ENCODE peak calls at places on chromosomes 4 and X, in ten cellular contexts. Q is IMR-90, Z is A673, I is PC-3, S is lower lobe of right lung, W is GM23338, R is heart left ventricle, T is sigmoid colon, D is adrenal gland, A is testis. Y is an unnamed sample. For H3K4me1, the result is how much of the 10 kb centered on the place peaks cover.

GRCh38 chrX:113384628-113385027 is 544.0 kb upstream of the AMOT start:
- DNase-seq in Q (peak), Z (no peak), I (peak), S (no peak), W (no peak), R (peak), T (no peak), D (peak), A (peak), Y (peak)

GRCh38 chrX:101803451-101803850 is 128.4 kb downstream of the ZMAT1 start:
- DNase-seq in Q (peak), Z (peak), I (peak), S (no peak), W (peak), R (no peak), T (no peak), D (no peak), A (no peak), Y (no peak)

GRCh38 chrX:126580877-126581276 is 28.3 kb upstream of the DCAF12L1 start:
- DNase-seq in Q (no peak), Z (no peak), I (no peak), S (no peak), W (no peak), R (no peak), T (no peak), D (no peak), A (no peak), Y (no peak)

GRCh38 chr4:4490041-4490440 is 51.8 kb downstream of the STX18 start:
- DNase-seq in Q (peak), Z (no peak), I (peak), S (no peak), W (no peak), R (no peak), T (no peak), D (no peak), A (no peak), Y (no peak)

GRCh38 chr4:163866728-163867313 is 372.3 kb downstream of the TMA16 start:
- DNase-seq in Q (peak), Z (peak), I (peak), S (no peak), W (no peak), R (no peak), T (no peak), D (no peak), A (no peak), Y (peak)

GRCh38 chrX:78029663-78030062 is 60.2 kb upstream of the PGAM4 start:
- DNase-seq in Q (peak), Z (peak), I (peak), S (no peak), W (peak), R (no peak), T (no peak), D (peak), A (peak), Y (peak)

GRCh38 chrX:124818764-124819163 is 472.4 kb downstream of the SH2D1A start:
- DNase-seq in Q (no peak), Z (no peak), I (no peak), S (no peak), W (no peak), R (no peak), T (no peak), D (no peak), A (no peak), Y (no peak)

GRCh38 chr4:16289872-16290554 is 63.7 kb upstream of the TAPT1 start:
- DNase-seq in Q (peak), Z (peak), I (peak), S (no peak), W (peak), R (no peak), T (no peak), D (no peak), A (no peak), Y (peak)

GRCh38 chrX:116009871-116010710 is 160.5 kb upstream of the AGTR2 start:
- DNase-seq in Q (no peak), Z (no peak), I (no peak), S (peak), W (peak), R (no peak), T (no peak), D (no peak), A (peak), Y (peak)

GRCh38 chr4:172141025-172141424 is 327.8 kb downstream of the GALNTL6 start:
- DNase-seq in Q (no peak), Z (no peak), I (no peak), S (no peak), W (no peak), R (no peak), T (no peak), D (no peak), A (no peak), Y (no peak)

GRCh38 chr4:7660640-7661039 is 225.9 kb upstream of the PSAPL1 start:
- DNase-seq in Q (no peak), Z (no peak), I (no peak), S (peak), W (peak), R (no peak), T (no peak), D (no peak), A (no peak), Y (no peak)

GRCh38 chr4:69322055-69322454 is 41.8 kb downstream of the UGT2B28 start:
- DNase-seq in Q (peak), Z (no peak), I (peak), S (no peak), W (no peak), R (no peak), T (no peak), D (no peak), A (no peak), Y (peak)

GRCh38 chrX:12370444-12371089 is 232.3 kb downstream of the FRMPD4 start:
- DNase-seq in Q (peak), Z (no peak), I (no peak), S (no peak), W (no peak), R (no peak), T (no peak), D (no peak), A (peak), Y (no peak)

GRCh38 chr4:76897522-76898384 is at the start of gene SOWAHB:
- DNase-seq in Q (no peak), Z (no peak), I (peak), S (peak), W (peak), R (no peak), T (no peak), D (peak), A (peak), Y (no peak)

GRCh38 chr4:5706486-5707290 is 1.7 kb downstream of the EVC2 start:
- DNase-seq in Q (no peak), Z (no peak), I (no peak), S (no peak), W (no peak), R (no peak), T (no peak), D (no peak), A (no peak), Y (no peak)

GRCh38 chrX:9816094-9816700 is 30.0 kb downstream of the SHROOM2 start:
- DNase-seq in Q (no peak), Z (no peak), I (no peak), S (no peak), W (no peak), R (no peak), T (no peak), D (no peak), A (no peak), Y (no peak)

GRCh38 chr4:164440196-164440595 is 313.7 kb upstream of the SMIM31 start:
- DNase-seq in Q (peak), Z (no peak), I (peak), S (no peak), W (no peak), R (no peak), T (no peak), D (no peak), A (no peak), Y (peak)

GRCh38 chrX:24148535-24149345 is 789 bp upstream of the ZFX start:
- DNase-seq in Q (peak), Z (peak), I (peak), S (peak), W (no peak), R (peak), T (peak), D (peak), A (no peak), Y (no peak)

GRCh38 chr4:177194906-177195305 is 114.8 kb upstream of the NEIL3 start:
- DNase-seq in Q (no peak), Z (no peak), I (peak), S (no peak), W (no peak), R (no peak), T (no peak), D (no peak), A (no peak), Y (no peak)

GRCh38 chrX:140776320-140776719 is 66.8 kb downstream of the LINC00632 start:
- DNase-seq in Q (no peak), Z (no peak), I (no peak), S (no peak), W (no peak), R (no peak), T (no peak), D (no peak), A (no peak), Y (no peak)

GRCh38 chrX:68415289-68415688 is 18.0 kb downstream of the OPHN1 start:
- DNase-seq in Q (peak), Z (no peak), I (peak), S (no peak), W (no peak), R (peak), T (no peak), D (peak), A (no peak), Y (no peak)

GRCh38 chr4:153792007-153792892 is 3.4 kb upstream of the SFRP2 start:
- DNase-seq in Q (no peak), Z (peak), I (no peak), S (peak), W (peak), R (no peak), T (peak), D (peak), A (peak), Y (peak)

GRCh38 chr4:74133786-74134499 is 24.0 kb upstream of the MTHFD2L start:
- DNase-seq in Q (peak), Z (peak), I (peak), S (peak), W (peak), R (peak), T (peak), D (peak), A (peak), Y (peak)

GRCh38 chr4:7852568-7853185 is 87.0 kb downstream of the AFAP1 start:
- DNase-seq in Q (no peak), Z (no peak), I (no peak), S (no peak), W (no peak), R (no peak), T (peak), D (no peak), A (peak), Y (peak)

GRCh38 chrX:26574208-26574607 is 358.2 kb downstream of the MAGEB5 start:
- DNase-seq in Q (peak), Z (no peak), I (peak), S (no peak), W (no peak), R (no peak), T (no peak), D (no peak), A (no peak), Y (no peak)
- H3K4me1 ChIP-seq in Q (under half), Z (under half), I (under half), S (under half), W (under half), R (under half), T (under half), D (under half), A (under half), Y (under half)

DNA sequence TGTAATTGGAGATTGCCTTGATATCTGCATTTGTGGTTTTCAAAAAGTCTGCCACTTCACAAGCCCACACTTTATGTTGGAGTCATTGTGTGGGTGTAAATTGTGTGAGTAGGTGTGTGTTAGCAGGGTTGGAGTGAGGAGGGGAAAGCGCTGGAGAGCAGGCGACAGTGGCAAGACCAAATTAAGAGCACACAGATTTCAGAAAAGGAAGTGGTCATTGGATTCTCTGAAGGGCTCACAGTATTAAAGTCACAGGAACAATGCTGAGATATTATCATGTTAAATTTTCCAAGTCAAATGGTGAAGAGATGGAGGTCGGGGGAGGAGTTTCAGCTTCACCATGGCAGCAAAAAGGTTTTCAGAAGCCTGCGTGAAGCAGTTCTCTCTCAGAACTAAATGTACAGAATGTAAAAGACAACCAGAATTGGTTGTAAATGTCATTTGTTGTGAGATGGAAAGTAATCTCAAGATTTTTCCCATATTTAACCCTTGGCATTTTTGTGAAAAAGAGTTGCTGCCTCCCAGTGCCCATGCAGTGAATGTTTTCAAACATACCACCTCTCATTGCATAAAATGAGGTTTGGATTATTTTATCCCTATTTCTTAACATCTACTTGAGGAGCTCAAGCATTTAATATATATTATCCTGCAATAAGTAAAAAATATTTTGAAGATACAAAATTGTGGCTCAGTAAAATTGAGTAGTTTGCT is 265.9 kb downstream of the ZNF674 start:
- DNase-seq in Q (no peak), Z (peak), I (no peak), S (no peak), W (peak), R (no peak), T (no peak), D (no peak), A (no peak), Y (no peak)
- TF ChIP-seq CTCF in Q (no peak), Z (peak), I (peak), S (no peak), W (no peak), R (no peak), T (no peak), D (no peak), A (no peak), Y (peak)

DNA sequence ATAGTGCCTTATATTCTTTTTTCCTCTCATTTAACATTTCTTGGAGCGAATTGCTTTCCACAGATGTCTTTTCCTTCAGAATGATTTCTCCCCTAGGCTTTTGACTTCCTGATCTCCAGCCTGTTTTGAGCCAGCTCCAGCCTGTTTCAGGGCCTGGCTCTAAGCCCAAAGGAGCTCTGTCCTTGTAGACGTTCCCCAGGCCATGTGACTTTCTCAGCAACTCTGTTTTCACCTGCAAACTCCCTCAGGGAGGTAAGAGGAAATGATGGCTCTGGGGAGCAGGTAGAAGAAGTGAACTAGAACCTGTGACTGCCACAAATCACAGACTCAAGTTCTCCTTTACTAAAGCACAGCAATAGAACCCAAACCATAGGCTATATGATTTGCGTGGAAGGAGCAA is 89.0 kb downstream of the AKAP4 start:
- DNase-seq in Q (no peak), Z (no peak), I (no peak), S (peak), W (no peak), R (no peak), T (no peak), D (peak), A (peak), Y (no peak)
- H3K27ac ChIP-seq in Q (no peak), Z (no peak), I (no peak), S (no peak), W (no peak), R (no peak), T (no peak), D (no peak), A (no peak), Y (no peak)

GRCh38 chr4:783133-783541 is 42.8 kb downstream of the CPLX1 start:
- DNase-seq in Q (no peak), Z (no peak), I (no peak), S (no peak), W (no peak), R (no peak), T (peak), D (no peak), A (no peak), Y (no peak)

GRCh38 chr4:779555-779954 is 46.4 kb downstream of the CPLX1 start:
- DNase-seq in Q (no peak), Z (no peak), I (no peak), S (no peak), W (no peak), R (no peak), T (no peak), D (no peak), A (no peak), Y (no peak)

GRCh38 chr4:781493-782216 is 44.3 kb downstream of the CPLX1 start:
- DNase-seq in Q (peak), Z (peak), I (peak), S (peak), W (peak), R (peak), T (peak), D (peak), A (peak), Y (peak)

GRCh38 chr4:777520-778262 is 48.2 kb downstream of the CPLX1 start:
- DNase-seq in Q (no peak), Z (no peak), I (no peak), S (no peak), W (no peak), R (no peak), T (no peak), D (no peak), A (no peak), Y (no peak)

GRCh38 chr4:780730-781492 is 45.0 kb downstream of the CPLX1 start:
- DNase-seq in Q (peak), Z (no peak), I (no peak), S (no peak), W (no peak), R (no peak), T (no peak), D (no peak), A (no peak), Y (no peak)
- H3K4me1 ChIP-seq in Q (under half), Z (under half), I (under half), S (under half), W (under half), R (under half), T (half or more), D (half or more), A (under half), Y (under half)

GRCh38 chrX:132004728-132005127 is 18.4 kb upstream of the STK26 start:
- DNase-seq in Q (no peak), Z (no peak), I (no peak), S (no peak), W (no peak), R (no peak), T (no peak), D (no peak), A (no peak), Y (peak)
- TF ChIP-seq CTCF in Q (no peak), Z (no peak), I (no peak), S (no peak), W (no peak), R (no peak), T (no peak), D (no peak), A (no peak), Y (peak)

DNA sequence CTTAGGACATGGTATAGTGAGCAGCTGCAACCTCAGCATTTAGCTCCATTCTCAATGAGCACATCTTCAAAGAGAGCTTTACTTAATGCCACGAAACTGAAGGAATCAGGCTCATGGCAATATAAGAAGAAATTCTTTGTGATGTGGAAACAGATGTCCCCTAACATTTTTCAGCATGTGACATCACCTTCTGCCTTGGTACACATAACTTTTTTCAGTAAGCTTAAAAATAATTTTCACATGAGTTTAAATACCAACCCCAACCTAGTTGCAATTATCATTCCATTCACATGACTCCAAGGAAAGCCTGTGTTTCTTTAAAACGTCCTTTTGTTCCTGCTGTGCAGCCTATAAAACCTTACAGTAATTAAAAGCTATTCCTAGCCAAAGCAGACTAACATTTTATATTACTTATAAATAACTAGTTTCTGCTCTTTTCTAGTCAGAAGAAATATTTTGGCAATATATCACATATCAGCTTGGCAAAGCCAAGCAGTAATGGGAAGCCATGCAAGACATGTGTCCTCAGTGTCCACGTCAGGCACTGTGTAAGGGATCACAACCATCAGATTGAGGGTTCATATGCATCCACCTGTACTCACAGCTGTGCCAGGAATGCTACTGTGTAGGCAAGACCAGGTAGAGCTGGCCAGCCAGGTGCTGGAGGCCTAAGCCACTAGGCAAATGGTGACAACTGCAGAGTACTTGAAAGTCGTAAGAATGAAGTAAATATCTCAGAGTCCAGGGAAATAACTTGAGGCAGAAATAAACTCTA is 466.6 kb downstream of the INPP4B start:
- DNase-seq in Q (peak), Z (peak), I (peak), S (no peak), W (no peak), R (no peak), T (no peak), D (no peak), A (no peak), Y (peak)
- H3K27ac ChIP-seq in Q (peak), Z (peak), I (peak), S (no peak), W (no peak), R (no peak), T (peak), D (no peak), A (peak), Y (peak)

GRCh38 chr4:147825451-147826287 is 93.8 kb downstream of the ARHGAP10 start:
- DNase-seq in Q (no peak), Z (no peak), I (peak), S (no peak), W (no peak), R (peak), T (no peak), D (peak), A (peak), Y (no peak)

GRCh38 chr4:147828361-147828760 is 96.5 kb downstream of the ARHGAP10 start:
- DNase-seq in Q (peak), Z (no peak), I (peak), S (no peak), W (no peak), R (no peak), T (no peak), D (no peak), A (no peak), Y (no peak)

GRCh38 chr4:147824884-147825283 is 93.0 kb downstream of the ARHGAP10 start:
- DNase-seq in Q (no peak), Z (no peak), I (no peak), S (no peak), W (no peak), R (no peak), T (no peak), D (no peak), A (no peak), Y (no peak)

GRCh38 chr4:147824316-147824715 is 92.4 kb downstream of the ARHGAP10 start:
- DNase-seq in Q (no peak), Z (no peak), I (no peak), S (no peak), W (no peak), R (no peak), T (no peak), D (no peak), A (no peak), Y (no peak)

GRCh38 chr4:147826288-147826646 is 94.4 kb downstream of the ARHGAP10 start:
- DNase-seq in Q (no peak), Z (no peak), I (peak), S (no peak), W (no peak), R (no peak), T (no peak), D (no peak), A (no peak), Y (no peak)
- H3K4me1 ChIP-seq in Q (under half), Z (under half), I (under half), S (under half), W (under half), R (half or more), T (half or more), D (half or more), A (half or more), Y (half or more)

GRCh38 chrX:110853610-110854009 is 58.0 kb upstream of the CHRDL1 start:
- DNase-seq in Q (no peak), Z (peak), I (peak), S (no peak), W (peak), R (no peak), T (no peak), D (peak), A (peak), Y (no peak)
- TF ChIP-seq CTCF in Q (peak), Z (peak), I (peak), S (no peak), W (peak), R (peak), T (no peak), D (peak), A (no peak), Y (peak)

DNA sequence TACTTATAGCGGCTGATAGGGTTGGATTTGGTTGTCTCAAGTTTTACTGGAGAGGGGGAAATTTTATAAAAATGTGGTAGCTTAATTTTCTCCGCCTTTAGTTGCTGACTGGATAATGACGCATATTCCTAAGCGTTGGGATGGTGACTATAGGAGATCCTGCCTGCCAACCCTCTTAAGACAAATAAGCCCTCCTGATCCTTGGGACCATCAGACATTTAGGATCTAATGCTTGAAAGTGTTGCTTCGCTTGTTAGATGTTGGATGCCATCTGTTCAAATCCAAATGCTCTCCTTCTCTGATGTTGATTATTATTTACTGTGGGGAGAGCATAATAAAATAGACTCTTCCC is 2.2 kb downstream of the RAPGEF2 start:
- DNase-seq in Q (peak), Z (peak), I (peak), S (no peak), W (no peak), R (no peak), T (no peak), D (no peak), A (no peak), Y (peak)
- H3K27ac ChIP-seq in Q (no peak), Z (no peak), I (peak), S (peak), W (no peak), R (peak), T (peak), D (no peak), A (no peak), Y (peak)

Y was measured in foreskin keratinocyte.